ENCODE peak calls at places on chromosomes 4 and X, in six cellular contexts. T, Q, V, M, W and Z are unnamed samples.
A peak's percentile ranks its signal among the peaks of the same experiment; 100 is the strongest.

GRCh38 chr4:38957239-38957815 is 74.9 kb downstream of the TMEM156 start:
- DNase-seq in T (no peak), Q (no peak), V (no peak), M (no peak), W (no peak), Z (no peak)

GRCh38 chrX:68463880-68464279 is 30.6 kb upstream of the OPHN1 start:
- DNase-seq in T (no peak), Q (no peak), V (no peak), M (no peak), W (no peak), Z (no peak)

GRCh38 chrX:81120936-81121351 is 80.8 kb downstream of the HMGN5 start:
- DNase-seq in T (peak; percentile 30), Q (peak; percentile 8), V (peak; percentile 40), M (peak; percentile 40), W (peak; percentile 2), Z (no peak)

GRCh38 chrX:136909119-136909705 is 28.7 kb upstream of the RBMX start:
- DNase-seq in T (peak; percentile 12), Q (peak; percentile 93), V (peak; percentile 61), M (peak; percentile 78), W (no peak), Z (peak; percentile 39)

GRCh38 chr4:88211473-88212252 is 53.2 kb upstream of the ABCG2 start:
- DNase-seq in T (no peak), Q (peak; percentile 45), V (peak; percentile 58), M (no peak), W (no peak), Z (peak; percentile 33)

GRCh38 chr4:111960241-111960667 is 185.0 kb upstream of the FAM241A start:
- DNase-seq in T (peak; percentile 82), Q (no peak), V (no peak), M (no peak), W (no peak), Z (no peak)

GRCh38 chr4:186570193-186570996 is 15.0 kb upstream of the MTNR1A start:
- DNase-seq in T (no peak), Q (no peak), V (no peak), M (no peak), W (peak; percentile 21), Z (no peak)

GRCh38 chrX:99798951-99799350 is 611.1 kb downstream of the PCDH19 start:
- DNase-seq in T (no peak), Q (no peak), V (no peak), M (no peak), W (no peak), Z (no peak)

GRCh38 chrX:40434947-40435346 is 145.8 kb upstream of the ATP6AP2 start:
- DNase-seq in T (no peak), Q (peak; percentile 51), V (no peak), M (peak; percentile 77), W (no peak), Z (no peak)

GRCh38 chr4:8038702-8039251 is 99.1 kb upstream of the AFAP1 start:
- DNase-seq in T (no peak), Q (no peak), V (no peak), M (no peak), W (no peak), Z (no peak)

GRCh38 chr4:129384974-129385373 is 289.0 kb downstream of the C4orf33 start:
- DNase-seq in T (no peak), Q (no peak), V (no peak), M (no peak), W (no peak), Z (no peak)

GRCh38 chr4:79869597-79870336 is 203.3 kb downstream of the ANTXR2 start:
- DNase-seq in T (no peak), Q (no peak), V (no peak), M (no peak), W (no peak), Z (no peak)

GRCh38 chr4:87118826-87119225 is 101.6 kb downstream of the KLHL8 start:
- DNase-seq in T (no peak), Q (peak; percentile 31), V (no peak), M (no peak), W (no peak), Z (no peak)

GRCh38 chr4:156154978-156155377 is 201.3 kb upstream of the CTSO start:
- DNase-seq in T (no peak), Q (no peak), V (no peak), M (no peak), W (no peak), Z (no peak)
- TF ChIP-seq CTCF in T (no peak), Q (peak; percentile 36), V (no peak), M (no peak), W (no peak), Z (peak; percentile 13)

GRCh38 chr4:874071-874470 is 48.1 kb upstream of the CPLX1 start:
- DNase-seq in T (no peak), Q (no peak), V (no peak), M (no peak), W (peak; percentile 1), Z (no peak)

GRCh38 chr4:870951-871350 is 45.0 kb upstream of the CPLX1 start:
- DNase-seq in T (no peak), Q (no peak), V (no peak), M (no peak), W (no peak), Z (no peak)

GRCh38 chr4:871484-871883 is 45.6 kb upstream of the CPLX1 start:
- DNase-seq in T (no peak), Q (no peak), V (no peak), M (no peak), W (no peak), Z (no peak)

GRCh38 chr4:869776-870175 is 43.8 kb upstream of the CPLX1 start:
- DNase-seq in T (no peak), Q (no peak), V (no peak), M (no peak), W (no peak), Z (no peak)

DNA sequence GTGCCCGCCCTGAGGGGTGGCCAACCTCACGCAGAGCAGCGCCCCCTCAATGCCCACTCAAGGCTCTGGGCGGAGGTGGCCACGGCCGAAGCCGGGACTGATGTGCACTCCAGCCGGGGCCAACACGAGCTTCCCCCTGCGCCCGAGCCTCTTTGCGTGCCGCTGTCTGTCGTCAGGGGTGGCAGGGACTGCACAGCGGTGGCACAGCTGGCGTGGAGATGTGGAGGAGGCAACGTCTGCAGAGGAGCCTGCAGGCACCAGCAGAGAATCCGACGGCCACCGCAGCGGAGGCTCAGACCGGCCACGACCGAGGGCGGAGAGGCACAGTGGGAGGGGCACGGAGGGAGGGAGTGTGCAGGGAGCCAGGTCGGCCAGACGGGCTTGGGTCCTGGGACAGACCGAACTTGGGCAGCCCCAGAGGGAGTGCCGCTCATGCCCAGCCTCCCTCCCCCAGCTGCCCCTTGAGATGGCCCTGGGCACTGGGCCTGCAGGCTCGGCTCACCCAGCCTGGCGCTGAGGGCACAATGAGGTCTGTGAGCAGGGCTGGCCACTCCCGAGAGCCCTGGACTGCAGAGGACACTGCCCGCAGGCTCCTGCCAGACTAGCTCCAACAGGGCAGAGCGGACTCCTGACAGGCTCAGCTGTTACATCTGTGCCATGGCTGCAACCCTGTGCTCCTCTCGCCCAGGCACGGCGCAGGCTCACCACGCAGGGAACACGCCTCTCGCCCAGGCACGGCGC is 46.5 kb upstream of the CPLX1 start:
- DNase-seq in T (no peak), Q (no peak), V (no peak), M (no peak), W (no peak), Z (no peak)
- TF ChIP-seq CTCF in T (no peak), Q (no peak), V (no peak), M (no peak), W (no peak), Z (no peak)

DNA sequence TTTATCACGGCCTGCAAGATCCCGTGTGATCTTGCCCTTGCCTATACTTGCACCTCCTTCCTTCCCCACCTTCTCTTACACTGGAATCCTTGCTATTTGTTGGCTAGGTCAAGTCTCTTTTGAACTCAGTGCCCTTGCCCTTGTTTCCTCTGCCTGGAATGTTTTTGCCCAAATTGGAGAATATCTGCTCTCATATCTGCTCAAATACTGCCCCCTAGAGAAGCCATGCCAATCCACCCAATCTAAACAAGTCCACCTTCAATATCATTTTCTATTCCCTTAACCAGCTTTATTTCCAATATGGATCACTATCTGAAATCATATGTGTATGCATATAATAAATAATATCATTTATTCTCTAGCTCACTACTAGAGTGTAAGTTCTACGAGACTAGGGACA is 1044.2 kb upstream of the FTHL17 start:
- DNase-seq in T (no peak), Q (no peak), V (no peak), M (no peak), W (no peak), Z (no peak)
- TF ChIP-seq CTCF in T (no peak), Q (peak; percentile 36), V (no peak), M (no peak), W (no peak), Z (no peak)

GRCh38 chr4:144967161-144967560 is 130.8 kb downstream of the ANAPC10 start:
- DNase-seq in T (no peak), Q (no peak), V (no peak), M (no peak), W (no peak), Z (no peak)
- TF ChIP-seq CTCF in T (no peak), Q (no peak), V (no peak), M (no peak), W (no peak), Z (no peak)

DNA sequence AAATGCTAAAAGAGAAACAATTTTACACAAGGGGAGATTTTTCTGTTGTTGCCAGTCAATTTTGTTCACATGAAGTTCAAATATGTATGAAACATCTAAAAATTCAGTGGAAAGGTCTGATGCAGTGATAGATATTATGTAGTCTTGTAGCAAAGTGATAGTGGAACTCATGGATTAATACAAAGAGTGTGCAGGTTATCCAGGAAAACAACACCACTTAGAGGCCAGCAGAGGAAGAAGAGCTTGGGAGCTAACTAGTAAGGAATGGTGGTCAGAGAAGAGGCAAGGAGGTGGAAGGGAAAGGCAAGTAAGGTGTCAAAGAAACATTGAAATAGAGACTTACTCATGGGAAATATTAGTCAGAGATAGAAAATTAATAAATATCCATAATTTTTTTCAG is 395.6 kb downstream of the MAPK10 start:
- DNase-seq in T (no peak), Q (no peak), V (no peak), M (no peak), W (no peak), Z (no peak)
- TF ChIP-seq CTCF in T (no peak), Q (no peak), V (no peak), M (no peak), W (no peak), Z (no peak)

DNA sequence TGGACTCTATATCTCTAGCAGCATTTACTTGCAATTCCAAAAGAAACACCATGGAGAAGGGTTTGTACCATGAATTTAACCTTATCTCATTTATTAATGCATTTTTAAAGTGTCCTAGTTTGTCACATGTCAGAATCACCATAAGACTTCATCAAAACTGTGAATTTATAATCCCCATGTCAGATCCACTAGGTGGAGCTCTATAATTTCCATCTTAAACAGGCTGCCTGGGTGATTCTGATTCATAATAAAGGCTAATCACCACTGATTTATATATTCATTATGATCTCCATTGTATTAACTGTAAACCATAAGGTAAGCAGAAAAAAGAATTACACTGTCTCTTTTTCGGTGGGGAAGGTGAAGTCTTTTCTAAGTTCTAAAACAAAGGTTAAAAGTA is 4.0 kb downstream of the TCEAL2 start:
- DNase-seq in T (no peak), Q (peak; percentile 41), V (no peak), M (no peak), W (no peak), Z (no peak)
- TF ChIP-seq CTCF in T (peak; percentile 32), Q (peak; percentile 67), V (no peak), M (peak; percentile 21), W (no peak), Z (peak; percentile 36)

GRCh38 chrX:79081895-79082512 is 62.5 kb upstream of the GPR174 start:
- DNase-seq in T (peak; percentile 61), Q (peak; percentile 33), V (no peak), M (no peak), W (no peak), Z (no peak)
- TF ChIP-seq CTCF in T (peak; percentile 82), Q (peak; percentile 76), V (peak; percentile 70), M (peak; percentile 71), W (peak; percentile 13), Z (peak; percentile 60)